ENCODE peak calls at places on chromosome 19, in seven cellular contexts. H, W, V, C, N, J and O are unnamed samples.

GRCh38 chr19:54179921-54180452 is 7.0 kb upstream of the TMC4 start:
- DNase-seq in H (no peak), W (no peak), V (peak; percentile 95), C (peak; percentile 60), N (no peak), J (no peak), O (no peak)

GRCh38 chr19:4506449-4507149 is 11.7 kb downstream of the PLIN4 start:
- DNase-seq in H (no peak), W (no peak), V (no peak), C (peak; percentile 80), N (peak; percentile 17), J (no peak), O (no peak)

GRCh38 chr19:35013047-35013819 is 13.1 kb downstream of the GRAMD1A start:
- DNase-seq in H (peak; percentile 78), W (peak; percentile 40), V (peak; percentile 76), C (peak; percentile 57), N (no peak), J (peak; percentile 96), O (no peak)

GRCh38 chr19:5297272-5297669 is 43.3 kb downstream of the PTPRS start:
- DNase-seq in H (no peak), W (no peak), V (no peak), C (no peak), N (no peak), J (no peak), O (no peak)

GRCh38 chr19:6393982-6394412 is 1.0 kb upstream of the GTF2F1 start:
- DNase-seq in H (no peak), W (no peak), V (no peak), C (no peak), N (no peak), J (no peak), O (peak; percentile 73)

GRCh38 chr19:6232567-6232966 is 47.2 kb downstream of the MLLT1 start:
- DNase-seq in H (no peak), W (no peak), V (no peak), C (peak; percentile 88), N (peak; percentile 72), J (no peak), O (no peak)

GRCh38 chr19:6271251-6271650 is 8.5 kb downstream of the MLLT1 start:
- DNase-seq in H (no peak), W (no peak), V (no peak), C (peak; percentile 43), N (no peak), J (no peak), O (no peak)

GRCh38 chr19:7512400-7512851 is 3.5 kb upstream of the ZNF358 start:
- DNase-seq in H (no peak), W (no peak), V (peak; percentile 62), C (no peak), N (no peak), J (no peak), O (no peak)

GRCh38 chr19:40411958-40412499 is 1.1 kb downstream of the PRX start:
- DNase-seq in H (no peak), W (no peak), V (no peak), C (no peak), N (no peak), J (no peak), O (no peak)

GRCh38 chr19:56119585-56119978 is 1.5 kb downstream of the ZNF787 start:
- DNase-seq in H (no peak), W (no peak), V (no peak), C (peak; percentile 44), N (peak; percentile 29), J (no peak), O (no peak)

GRCh38 chr19:34067861-34068271 is 104.4 kb upstream of the LSM14A start:
- DNase-seq in H (no peak), W (no peak), V (no peak), C (peak; percentile 34), N (no peak), J (no peak), O (no peak)

GRCh38 chr19:18306209-18306902 is 16.5 kb downstream of the LSM4 start:
- DNase-seq in H (peak; percentile 51), W (no peak), V (no peak), C (no peak), N (no peak), J (no peak), O (no peak)

GRCh38 chr19:46355234-46355990 is 8.5 kb downstream of the PPP5C start:
- DNase-seq in H (no peak), W (no peak), V (no peak), C (no peak), N (no peak), J (no peak), O (no peak)

GRCh38 chr19:56273563-56274117 is 1.1 kb downstream of the EDDM13 start:
- DNase-seq in H (no peak), W (no peak), V (no peak), C (peak; percentile 45), N (no peak), J (no peak), O (no peak)

GRCh38 chr19:10209305-10209704 is 14.6 kb upstream of the DNMT1 start:
- DNase-seq in H (no peak), W (no peak), V (no peak), C (peak; percentile 87), N (no peak), J (no peak), O (no peak)

DNA sequence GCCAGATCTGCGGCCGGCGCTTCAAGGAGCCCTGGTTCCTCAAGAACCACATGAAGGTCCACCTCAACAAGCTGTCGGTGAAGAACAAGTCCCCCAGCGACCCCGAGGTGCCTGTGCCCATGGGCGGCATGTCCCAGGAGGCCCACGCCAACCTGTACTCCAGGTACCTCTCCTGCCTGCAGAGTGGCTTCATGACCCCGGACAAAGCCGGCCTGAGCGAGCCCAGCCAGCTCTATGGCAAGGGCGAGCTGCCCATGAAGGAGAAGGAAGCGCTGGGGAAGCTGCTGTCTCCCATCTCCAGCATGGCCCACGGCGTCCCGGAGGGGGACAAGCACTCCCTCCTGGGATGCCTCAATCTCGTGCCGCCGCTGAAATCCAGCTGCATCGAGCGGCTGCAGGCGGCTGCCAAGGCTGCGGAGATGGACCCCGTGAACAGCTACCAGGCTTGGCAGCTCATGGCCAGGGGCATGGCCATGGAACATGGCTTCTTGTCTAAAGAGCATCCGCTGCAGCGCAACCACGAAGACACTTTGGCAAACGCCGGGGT is 72.6 kb downstream of the ZNF536 start:
- DNase-seq in H (no peak), W (no peak), V (no peak), C (no peak), N (no peak), J (no peak), O (no peak)
- TF ChIP-seq CTCF in H (no peak), W (no peak), V (no peak), C (no peak), N (no peak), J (no peak), O (no peak)

GRCh38 chr19:11423164-11423803 is 4.2 kb upstream of the RGL3 start:
- DNase-seq in H (no peak), W (no peak), V (no peak), C (no peak), N (no peak), J (no peak), O (no peak)

GRCh38 chr19:11421607-11422098 is 2.5 kb upstream of the RGL3 start:
- DNase-seq in H (peak; percentile 57), W (no peak), V (peak; percentile 61), C (no peak), N (no peak), J (no peak), O (no peak)

GRCh38 chr19:11422163-11423068 is 3.3 kb upstream of the RGL3 start:
- DNase-seq in H (peak; percentile 86), W (peak; percentile 85), V (peak; percentile 64), C (no peak), N (no peak), J (no peak), O (peak; percentile 50)

GRCh38 chr19:11420429-11420893 is 1.3 kb upstream of the RGL3 start:
- DNase-seq in H (no peak), W (no peak), V (peak; percentile 44), C (no peak), N (no peak), J (no peak), O (no peak)

GRCh38 chr19:11420894-11421606 is 1.9 kb upstream of the RGL3 start:
- DNase-seq in H (no peak), W (no peak), V (peak; percentile 65), C (no peak), N (no peak), J (no peak), O (no peak)
- H3K4me3 ChIP-seq in H (peak overlapping the region; percentile 10), W (no peak overlapping the region), V (peak overlapping the region; percentile 38), C (no peak overlapping the region), N (peak overlapping the region; percentile 15), J (peak overlapping the region; percentile 43), O (peak overlapping the region; percentile 24)

GRCh38 chr19:746208-746819 is 4.6 kb upstream of the MISP start:
- DNase-seq in H (no peak), W (no peak), V (no peak), C (no peak), N (no peak), J (no peak), O (no peak)

GRCh38 chr19:749811-750210 is 1.1 kb upstream of the MISP start:
- DNase-seq in H (no peak), W (no peak), V (no peak), C (no peak), N (no peak), J (no peak), O (no peak)

GRCh38 chr19:748274-748598 is 2.7 kb upstream of the MISP start:
- DNase-seq in H (no peak), W (no peak), V (no peak), C (no peak), N (no peak), J (no peak), O (no peak)

GRCh38 chr19:747432-748273 is 3.3 kb upstream of the MISP start:
- DNase-seq in H (no peak), W (no peak), V (no peak), C (no peak), N (no peak), J (no peak), O (no peak)

GRCh38 chr19:746956-747355 is 4.0 kb upstream of the MISP start:
- DNase-seq in H (no peak), W (no peak), V (no peak), C (no peak), N (no peak), J (no peak), O (no peak)
- TF ChIP-seq CTCF in H (no peak), W (no peak), V (no peak), C (no peak), N (no peak), J (no peak), O (no peak)

GRCh38 chr19:20197747-20198146 is 30.7 kb downstream of the ZNF486 start:
- DNase-seq in H (no peak), W (no peak), V (no peak), C (no peak), N (no peak), J (no peak), O (no peak)
- H3K4me3 ChIP-seq in H (no peak overlapping the region), W (no peak overlapping the region), V (no peak overlapping the region), C (no peak overlapping the region), N (no peak overlapping the region), J (no peak overlapping the region), O (no peak overlapping the region)

GRCh38 chr19:50508850-50509190 is 2.2 kb downstream of the JOSD2 start:
- DNase-seq in H (no peak), W (no peak), V (no peak), C (no peak), N (no peak), J (no peak), O (no peak)
- TF ChIP-seq CTCF in H (no peak), W (no peak), V (no peak), C (no peak), N (no peak), J (no peak), O (no peak)

GRCh38 chr19:58573658-58574164 is 576 bp upstream of the MZF1 start:
- DNase-seq in H (no peak), W (no peak), V (no peak), C (no peak), N (no peak), J (no peak), O (no peak)
- H3K4me3 ChIP-seq in H (peak overlapping the region; percentile 77), W (peak overlapping the region; percentile 6), V (peak overlapping the region; percentile 66), C (peak overlapping the region; percentile 54), N (peak overlapping the region; percentile 87), J (peak overlapping the region; percentile 64), O (peak overlapping the region; percentile 59)